ENCODE peak calls at places on chromosomes 7 and 10, in four cellular contexts. U, Z, H and K are unnamed samples.

GRCh38 chr10:819326-819725 is 112.2 kb downstream of the LARP4B start:
- DNase-seq in U (peak; percentile 75), Z (no peak), H (peak; percentile 78), K (peak; percentile 83)

GRCh38 chr7:142557971-142558582 is 191.2 kb upstream of the PRSS1 start:
- DNase-seq in U (peak; percentile 69), Z (peak; percentile 28), H (no peak), K (peak; percentile 52)

GRCh38 chr7:132865766-132866531 is 215.9 kb downstream of the CHCHD3 start:
- DNase-seq in U (peak; percentile 81), Z (no peak), H (peak; percentile 25), K (peak; percentile 89)

GRCh38 chr7:75945297-75946168 is 30.6 kb downstream of the POR start:
- DNase-seq in U (peak; percentile 44), Z (peak; percentile 43), H (no peak), K (peak; percentile 36)

GRCh38 chr7:92834661-92835139 is 1.7 kb downstream of the CDK6 start:
- DNase-seq in U (peak; percentile 47), Z (peak; percentile 41), H (no peak), K (peak; percentile 43)

GRCh38 chr7:70679666-70680065 is 452.3 kb upstream of the GALNT17 start:
- DNase-seq in U (peak; percentile 40), Z (no peak), H (peak; percentile 22), K (peak; percentile 54)

GRCh38 chr7:30226593-30227268 is 57.7 kb upstream of the ZNRF2 start:
- DNase-seq in U (no peak), Z (peak; percentile 59), H (no peak), K (no peak)

GRCh38 chr10:92727550-92727949 is 37.8 kb downstream of the HHEX start:
- DNase-seq in U (no peak), Z (no peak), H (no peak), K (no peak)

GRCh38 chr7:17371656-17372524 is 73.4 kb downstream of the AHR start:
- DNase-seq in U (peak; percentile 97), Z (peak; percentile 89), H (peak; percentile 98), K (peak; percentile 95)

GRCh38 chr7:85750454-85750949 is 563.6 kb upstream of the SEMA3D start:
- DNase-seq in U (peak; percentile 56), Z (peak; percentile 21), H (peak; percentile 22), K (peak; percentile 80)

GRCh38 chr7:466465-467191 is 53.0 kb downstream of the PDGFA start:
- DNase-seq in U (no peak), Z (no peak), H (no peak), K (no peak)

GRCh38 chr7:78018541-78019456 is 220.2 kb downstream of the PHTF2 start:
- DNase-seq in U (peak; percentile 89), Z (no peak), H (peak; percentile 39), K (peak; percentile 52)

GRCh38 chr7:132084776-132085388 is 491.4 kb downstream of the PLXNA4 start:
- DNase-seq in U (no peak), Z (no peak), H (no peak), K (peak; percentile 22)

GRCh38 chr7:88442417-88442816 is 135.7 kb upstream of the STEAP4 start:
- DNase-seq in U (no peak), Z (no peak), H (no peak), K (no peak)

GRCh38 chr7:115221484-115221883 is 299.6 kb downstream of the MDFIC start:
- DNase-seq in U (peak; percentile 53), Z (no peak), H (no peak), K (peak; percentile 40)

GRCh38 chr10:47401874-47402645 is 18.0 kb upstream of the ZNF488 start:
- DNase-seq in U (no peak), Z (no peak), H (no peak), K (no peak)

GRCh38 chr10:62503871-62504270 is 129.7 kb downstream of the ZNF365 start:
- DNase-seq in U (no peak), Z (no peak), H (no peak), K (no peak)

GRCh38 chr10:97200616-97201015 is 14.9 kb upstream of the SLIT1 start:
- DNase-seq in U (no peak), Z (no peak), H (no peak), K (no peak)

GRCh38 chr7:152704796-152705384 is 28.9 kb upstream of the XRCC2 start:
- DNase-seq in U (no peak), Z (no peak), H (no peak), K (no peak)

GRCh38 chr10:118769898-118770600 is 15.3 kb upstream of the CACUL1 start:
- DNase-seq in U (no peak), Z (no peak), H (no peak), K (no peak)

GRCh38 chr7:114957434-114957833 is 35.5 kb downstream of the MDFIC start:
- DNase-seq in U (no peak), Z (no peak), H (no peak), K (no peak)

GRCh38 chr7:77453531-77453930 is 37.4 kb upstream of the GSAP start:
- DNase-seq in U (peak; percentile 63), Z (peak; percentile 23), H (no peak), K (peak; percentile 72)

GRCh38 chr7:121244120-121244865 is 84.5 kb upstream of the WNT16 start:
- DNase-seq in U (no peak), Z (no peak), H (no peak), K (no peak)

GRCh38 chr7:5041047-5041446 is 4.6 kb upstream of the RBAK start:
- DNase-seq in U (no peak), Z (no peak), H (no peak), K (no peak)

GRCh38 chr10:34113504-34114225 is 701.4 kb downstream of the PARD3 start:
- DNase-seq in U (no peak), Z (no peak), H (no peak), K (no peak)

GRCh38 chr7:19376591-19376990 is 231.4 kb upstream of the FERD3L start:
- DNase-seq in U (no peak), Z (no peak), H (peak; percentile 57), K (no peak)

GRCh38 chr7:25624001-25624400 is 395.7 kb upstream of the NPVF start:
- DNase-seq in U (peak; percentile 30), Z (no peak), H (no peak), K (no peak)

GRCh38 chr10:127678091-127678490 is 58.9 kb upstream of the FOXI2 start:
- DNase-seq in U (peak; percentile 1), Z (no peak), H (no peak), K (no peak)

GRCh38 chr10:97030894-97031293 is 154.9 kb downstream of the SLIT1 start:
- DNase-seq in U (no peak), Z (no peak), H (no peak), K (no peak)

GRCh38 chr10:102616071-102616770 is 28.1 kb upstream of the TRIM8 start:
- DNase-seq in U (no peak), Z (no peak), H (no peak), K (no peak)

GRCh38 chr7:72805526-72806494 is 22.2 kb downstream of the TYW1B start:
- DNase-seq in U (peak; percentile 86), Z (peak; percentile 40), H (peak; percentile 89), K (peak; percentile 39)

GRCh38 chr10:10796774-10797415 is 220.8 kb upstream of the CELF2 start:
- DNase-seq in U (peak; percentile 65), Z (peak; percentile 58), H (peak; percentile 46), K (no peak)

GRCh38 chr10:10796061-10796773 is 221.5 kb upstream of the CELF2 start:
- DNase-seq in U (peak; percentile 70), Z (no peak), H (no peak), K (no peak)

GRCh38 chr10:10792681-10793080 is 225.0 kb upstream of the CELF2 start:
- DNase-seq in U (peak; percentile 81), Z (peak; percentile 52), H (peak; percentile 95), K (peak; percentile 78)

GRCh38 chr10:10794056-10794455 is 223.6 kb upstream of the CELF2 start:
- DNase-seq in U (no peak), Z (peak; percentile 86), H (peak; percentile 74), K (no peak)

DNA sequence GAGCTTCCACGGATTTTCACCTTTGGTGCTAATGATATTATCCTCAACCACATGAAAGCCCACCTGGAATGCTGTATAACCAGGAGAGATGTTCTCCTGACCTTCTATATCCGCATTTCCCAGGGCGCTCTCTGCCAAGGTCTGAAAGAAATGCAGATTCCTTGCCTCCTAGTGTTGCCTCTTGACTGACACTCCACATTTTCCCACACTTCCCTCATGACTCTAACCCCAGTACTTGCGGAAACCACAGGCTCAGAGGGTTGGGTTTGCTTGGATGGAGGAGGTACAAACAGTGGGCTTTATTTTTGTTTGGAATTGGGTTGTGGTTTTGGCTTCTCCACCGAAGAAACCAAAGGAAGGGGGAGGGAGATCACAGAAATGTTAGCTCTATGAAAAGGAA is 222.9 kb upstream of the CELF2 start:
- DNase-seq in U (no peak), Z (peak; percentile 94), H (peak; percentile 98), K (no peak)
- H3K9ac ChIP-seq in U (no peak overlapping the region), Z (peak overlapping the region; percentile 32), H (peak overlapping the region; percentile 80), K (no peak overlapping the region)

GRCh38 chr10:79176052-79176501 is 107.3 kb downstream of the ZMIZ1 start:
- DNase-seq in U (peak; percentile 85), Z (no peak), H (peak; percentile 88), K (no peak)
- H3K9ac ChIP-seq in U (peak overlapping the region; percentile 57), Z (no peak overlapping the region), H (peak overlapping the region; percentile 45), K (peak overlapping the region; percentile 48)

GRCh38 chr7:80273327-80273726 is 138.7 kb downstream of the GNAI1 start:
- DNase-seq in U (peak; percentile 72), Z (peak; percentile 61), H (peak; percentile 67), K (peak; percentile 19)
- H3K9ac ChIP-seq in U (no peak overlapping the region), Z (no peak overlapping the region), H (no peak overlapping the region), K (no peak overlapping the region)

GRCh38 chr10:23344251-23344841 is at the start of gene C10orf67:
- DNase-seq in U (peak; percentile 46), Z (peak; percentile 43), H (peak; percentile 58), K (peak; percentile 52)

GRCh38 chr10:23341004-23341403 is 3.6 kb downstream of the C10orf67 start:
- DNase-seq in U (peak; percentile 55), Z (no peak), H (no peak), K (no peak)

GRCh38 chr10:23342213-23342884 is 2.2 kb downstream of the C10orf67 start:
- DNase-seq in U (no peak), Z (no peak), H (no peak), K (no peak)

GRCh38 chr10:23345861-23346260 is 1.3 kb upstream of the C10orf67 start:
- DNase-seq in U (peak; percentile 86), Z (peak; percentile 97), H (peak; percentile 89), K (peak; percentile 80)

GRCh38 chr10:23343591-23344225 is 889 bp downstream of the C10orf67 start:
- DNase-seq in U (no peak), Z (peak; percentile 55), H (peak; percentile 20), K (peak; percentile 45)
- H3K9ac ChIP-seq in U (no peak overlapping the region), Z (peak overlapping the region; percentile 32), H (peak overlapping the region; percentile 75), K (peak overlapping the region; percentile 49)

GRCh38 chr10:123391275-123392028 is 237.2 kb downstream of the BUB3 start:
- DNase-seq in U (no peak), Z (no peak), H (no peak), K (no peak)
- H3K9ac ChIP-seq in U (no peak overlapping the region), Z (no peak overlapping the region), H (no peak overlapping the region), K (no peak overlapping the region)

DNA sequence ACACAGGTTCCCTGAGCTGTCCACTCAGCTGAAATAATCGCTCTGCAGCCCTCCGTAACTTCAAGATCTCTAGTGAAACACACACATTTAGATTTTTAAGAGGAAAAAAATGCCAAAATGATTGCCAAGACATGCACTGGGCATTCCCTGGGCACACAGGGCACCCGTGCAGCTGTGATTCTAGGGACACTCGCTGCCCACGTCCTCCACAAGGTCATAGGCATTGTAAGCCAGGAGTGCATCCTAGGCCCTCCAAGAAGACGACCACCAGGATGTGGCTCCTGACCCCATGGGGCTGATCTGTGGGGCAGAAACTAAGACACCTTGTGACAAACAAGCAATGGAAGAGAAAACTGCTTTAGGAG is 563.3 kb downstream of the PTPRN2 start:
- DNase-seq in U (no peak), Z (no peak), H (no peak), K (no peak)
- H3K9ac ChIP-seq in U (no peak overlapping the region), Z (no peak overlapping the region), H (no peak overlapping the region), K (no peak overlapping the region)

GRCh38 chr10:90930971-90931841 is 10.3 kb upstream of the ANKRD1 start:
- DNase-seq in U (peak; percentile 78), Z (no peak), H (peak; percentile 98), K (peak; percentile 79)
- H3K9ac ChIP-seq in U (peak overlapping the region; percentile 43), Z (no peak overlapping the region), H (peak overlapping the region; percentile 66), K (peak overlapping the region; percentile 85)